ENCODE peak calls at places on chromosome 12, in four cellular contexts. A is WTC11, O is K562, K is H1. Y is an unnamed sample.

GRCh38 chr12:128337456-128338160 is 70.6 kb downstream of the TMEM132C start:
- DNase-seq in A (no peak), O (no peak), K (no peak), Y (no peak)

GRCh38 chr12:47989666-47990065 is 14.6 kb downstream of the COL2A1 start:
- DNase-seq in A (no peak), O (no peak), K (no peak), Y (no peak)

GRCh38 chr12:49678711-49679110 is 28.5 kb downstream of the FMNL3 start:
- DNase-seq in A (no peak), O (no peak), K (no peak), Y (no peak)

GRCh38 chr12:69966409-69966808 is 141.4 kb downstream of the MYRFL start:
- DNase-seq in A (no peak), O (no peak), K (no peak), Y (no peak)

GRCh38 chr12:113651662-113652061 is 180.0 kb upstream of the LHX5 start:
- DNase-seq in A (no peak), O (no peak), K (no peak), Y (no peak)

GRCh38 chr12:54047160-54047963 is 6.3 kb upstream of the HOXC4 start:
- DNase-seq in A (peak; percentile 38), O (no peak), K (no peak), Y (no peak)

GRCh38 chr12:57234571-57235011 is 5.1 kb downstream of the SHMT2 start:
- DNase-seq in A (no peak), O (no peak), K (no peak), Y (peak; percentile 54)

GRCh38 chr12:47094804-47095203 is 15.0 kb upstream of the AMIGO2 start:
- DNase-seq in A (no peak), O (no peak), K (no peak), Y (no peak)

GRCh38 chr12:8912910-8913309 is 1.4 kb upstream of the PHC1 start:
- DNase-seq in A (peak; percentile 38), O (peak; percentile 16), K (no peak), Y (peak; percentile 41)

GRCh38 chr12:1915082-1915968 is 3.1 kb downstream of the CACNA2D4 start:
- DNase-seq in A (no peak), O (peak; percentile 48), K (peak; percentile 42), Y (peak; percentile 24)

GRCh38 chr12:25200703-25201102 is 5.7 kb downstream of the ETFRF1 start:
- DNase-seq in A (no peak), O (no peak), K (no peak), Y (no peak)

GRCh38 chr12:94185801-94186200 is 37.4 kb downstream of the PLXNC1 start:
- DNase-seq in A (no peak), O (no peak), K (no peak), Y (no peak)

GRCh38 chr12:101891462-101891971 is 14.1 kb downstream of the DRAM1 start:
- DNase-seq in A (no peak), O (no peak), K (no peak), Y (no peak)
- TF ChIP-seq TEAD4 in A (no peak), O (no peak), K (no peak), Y (no peak)

DNA sequence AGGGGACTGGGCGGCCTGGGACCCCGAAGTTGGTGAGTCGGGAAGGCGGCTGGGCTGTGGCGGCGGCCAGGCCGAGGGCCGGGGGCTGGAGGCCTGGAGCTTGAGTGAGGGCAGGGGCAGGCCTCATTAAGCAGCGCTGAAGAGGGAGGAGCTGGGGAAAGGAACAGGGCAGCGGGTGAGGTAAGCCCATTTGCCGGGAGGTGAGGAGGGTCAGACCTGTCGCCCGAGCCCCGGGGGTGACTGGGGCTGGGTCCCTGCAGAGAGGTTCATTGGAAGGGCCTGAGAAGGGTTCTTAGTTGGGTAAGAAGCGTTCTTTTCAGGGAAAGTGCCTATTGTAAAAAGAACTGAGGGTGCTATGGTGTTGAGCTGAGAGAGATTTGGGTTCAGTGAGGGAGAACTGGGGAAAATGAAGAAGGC is 438 bp downstream of the RAB5B start:
- DNase-seq in A (peak; percentile 54), O (peak; percentile 67), K (no peak), Y (peak; percentile 65)
- TF ChIP-seq TEAD4 in A (no peak), O (no peak), K (no peak), Y (no peak)

DNA sequence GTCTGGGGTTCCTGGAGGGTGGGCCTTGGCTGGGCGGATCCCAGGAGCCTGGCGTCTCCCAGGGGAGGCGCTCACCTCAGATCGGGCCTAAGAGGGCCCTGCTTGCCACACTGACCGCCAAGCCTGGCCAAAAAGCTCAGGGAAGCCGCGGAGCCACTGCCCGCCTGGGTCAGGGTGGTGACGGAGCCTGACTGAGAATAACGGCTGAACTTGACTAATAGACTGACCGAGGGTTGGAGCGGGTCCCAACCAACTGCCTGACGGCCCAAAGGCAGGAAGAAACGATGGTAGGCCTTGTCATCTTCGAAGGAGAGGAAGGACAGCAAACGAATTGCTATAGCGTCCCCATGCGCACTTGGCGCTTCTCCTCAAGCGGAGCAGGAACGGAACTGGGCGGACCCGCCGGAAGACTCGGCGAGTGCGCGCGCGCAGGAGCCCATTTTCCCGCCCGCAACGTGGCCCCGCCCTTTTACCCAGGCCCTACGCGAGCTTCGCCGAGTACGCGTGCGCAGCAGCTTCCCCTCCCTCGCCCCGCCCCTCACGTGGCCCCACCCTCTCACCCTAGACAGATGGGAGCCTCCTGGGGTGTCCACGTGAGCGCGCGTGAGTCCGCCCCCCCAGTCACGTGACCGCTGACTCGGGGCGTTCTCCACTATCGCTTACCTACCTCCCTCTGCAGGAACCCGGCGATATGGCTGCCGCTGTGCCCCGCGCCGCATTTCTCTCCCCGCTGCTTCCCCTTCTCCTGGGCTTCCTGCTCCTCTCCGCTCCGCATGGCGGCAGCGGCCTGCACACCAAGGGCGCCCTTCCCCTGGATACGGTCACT is at the start of the genes ERP29 and TMEM116:
- DNase-seq in A (peak; percentile 100), O (peak; percentile 99), K (peak; percentile 100), Y (peak; percentile 100)
- TF ChIP-seq TEAD4 in A (no peak), O (peak; percentile 23), K (no peak), Y (no peak)

GRCh38 chr12:118981285-118982201 is at the start of gene SRRM4:
- DNase-seq in A (peak; percentile 92), O (peak; percentile 50), K (peak; percentile 95), Y (peak; percentile 90)

GRCh38 chr12:118980407-118981014 is 830 bp upstream of the SRRM4 start:
- DNase-seq in A (peak; percentile 67), O (no peak), K (peak; percentile 75), Y (peak; percentile 70)

GRCh38 chr12:118983147-118983824 is 1.9 kb downstream of the SRRM4 start:
- DNase-seq in A (no peak), O (no peak), K (no peak), Y (peak; percentile 33)

GRCh38 chr12:118982308-118982707 is 967 bp downstream of the SRRM4 start:
- DNase-seq in A (no peak), O (no peak), K (no peak), Y (no peak)

DNA sequence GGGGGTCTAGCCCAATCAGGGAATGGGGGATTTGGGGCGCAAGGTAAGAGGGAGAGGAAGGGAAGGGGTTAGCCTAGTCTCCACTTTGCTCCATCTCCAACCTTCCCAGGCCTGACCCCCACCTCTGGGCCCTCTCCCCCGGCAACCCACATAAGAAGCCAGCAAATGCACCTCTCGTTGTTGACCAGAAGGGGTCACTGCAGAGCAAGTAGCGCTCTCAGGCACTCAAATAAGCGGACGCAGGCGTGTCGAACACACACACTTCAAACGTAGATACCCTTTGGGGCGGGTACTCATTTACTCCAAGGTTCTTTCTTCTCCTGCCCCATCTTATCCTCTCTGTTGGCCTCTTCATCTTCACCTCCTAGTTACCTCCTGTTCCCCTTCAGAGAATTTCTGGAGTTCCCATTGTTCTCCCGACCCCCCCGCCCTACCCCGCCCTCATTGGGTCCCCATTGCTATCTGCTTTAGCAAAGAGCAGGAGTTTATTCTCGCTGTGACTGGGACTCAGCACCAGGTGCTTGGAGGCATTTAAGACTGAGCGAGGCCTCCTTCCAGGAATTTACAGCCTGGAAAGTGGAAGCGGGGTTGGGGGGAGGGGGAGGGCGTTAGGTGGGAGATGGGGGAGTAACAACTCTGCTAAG is 1.5 kb upstream of the SRRM4 start:
- DNase-seq in A (peak; percentile 77), O (peak; percentile 76), K (peak; percentile 86), Y (peak; percentile 73)
- TF ChIP-seq TEAD4 in A (no peak), O (no peak), K (no peak), Y (no peak)

GRCh38 chr12:32493282-32493681 is 93.9 kb downstream of the FGD4 start:
- DNase-seq in A (no peak), O (no peak), K (no peak), Y (no peak)

GRCh38 chr12:32490801-32491200 is 91.4 kb downstream of the FGD4 start:
- DNase-seq in A (no peak), O (no peak), K (no peak), Y (no peak)

GRCh38 chr12:32497864-32498263 is 98.5 kb downstream of the FGD4 start:
- DNase-seq in A (no peak), O (no peak), K (no peak), Y (no peak)

GRCh38 chr12:32496946-32497345 is 97.6 kb downstream of the FGD4 start:
- DNase-seq in A (no peak), O (no peak), K (no peak), Y (no peak)

GRCh38 chr12:32494676-32495075 is 95.3 kb downstream of the FGD4 start:
- DNase-seq in A (no peak), O (no peak), K (no peak), Y (no peak)
- TF ChIP-seq TEAD4 in A (no peak), O (no peak), K (no peak), Y (no peak)

GRCh38 chr12:45314770-45315169 is 98.9 kb downstream of the ANO6 start:
- DNase-seq in A (no peak), O (no peak), K (no peak), Y (no peak)

GRCh38 chr12:45312012-45312411 is 96.1 kb downstream of the ANO6 start:
- DNase-seq in A (no peak), O (no peak), K (no peak), Y (peak; percentile 46)

GRCh38 chr12:45305904-45306303 is 90.0 kb downstream of the ANO6 start:
- DNase-seq in A (no peak), O (no peak), K (no peak), Y (no peak)

GRCh38 chr12:45310627-45310968 is 94.7 kb downstream of the ANO6 start:
- DNase-seq in A (no peak), O (peak; percentile 15), K (no peak), Y (no peak)

GRCh38 chr12:45309826-45310626 is 94.1 kb downstream of the ANO6 start:
- DNase-seq in A (no peak), O (no peak), K (no peak), Y (no peak)
- TF ChIP-seq TEAD4 in A (no peak), O (no peak), K (no peak), Y (no peak)